ENCODE peak calls at places on chromosomes 3 and 15, in ten cellular contexts. C is CD4-positive, alpha-beta T cell; D is MM.1S; U is A549; H is CD8-positive, alpha-beta T cell; R is GM12878; Y is thoracic aorta; K is RWPE1; T is GM23338; Z is AG10803. I is an unnamed sample.

GRCh38 chr3:195240171-195240701 is 30.7 kb downstream of the XXYLT1 start:
- DNase-seq in Z (no peak), C (no peak), R (no peak), H (no peak), Y (peak; percentile 53), U (no peak), K (no peak), T (no peak), D (no peak), I (no peak)

GRCh38 chr3:189588061-189588817 is 43.0 kb upstream of the TP63 start:
- DNase-seq in T (no peak), K (peak; percentile 75), D (no peak), R (no peak), Z (peak; percentile 85), Y (no peak), C (no peak), U (peak; percentile 23), H (no peak), I (no peak)

GRCh38 chr3:25428003-25428861 is at the start of gene RARB:
- DNase-seq in D (peak; percentile 22), C (no peak), U (peak; percentile 95), T (peak; percentile 86), Z (peak; percentile 70), R (no peak), K (peak; percentile 27), H (no peak), Y (peak; percentile 21), I (peak; percentile 18)

GRCh38 chr15:31471731-31472430 is 145.2 kb downstream of the KLF13 start:
- DNase-seq in D (no peak), T (no peak), H (no peak), U (no peak), Z (peak; percentile 94), Y (no peak), C (no peak), R (no peak), K (no peak), I (no peak)

GRCh38 chr3:68479779-68480178 is 452.6 kb downstream of the TAFA4 start:
- DNase-seq in K (no peak), C (no peak), R (no peak), D (no peak), U (no peak), H (no peak), Y (no peak), Z (no peak), T (no peak), I (no peak)

GRCh38 chr15:71387825-71388224 is 272.6 kb downstream of the THSD4 start:
- DNase-seq in C (no peak), Y (no peak), H (no peak), K (no peak), Z (no peak), R (no peak), U (no peak), T (no peak), D (no peak), I (no peak)

GRCh38 chr3:79184226-79184625 is 583.6 kb downstream of the ROBO1 start:
- DNase-seq in Y (no peak), D (no peak), C (no peak), Z (no peak), U (no peak), K (no peak), R (no peak), H (no peak), T (no peak), I (no peak)

GRCh38 chr3:149016669-149017541 is 25.6 kb downstream of the GYG1 start:
- DNase-seq in Y (no peak), C (no peak), T (no peak), K (peak; percentile 41), Z (peak; percentile 94), R (no peak), D (no peak), H (no peak), U (no peak), I (no peak)

DNA sequence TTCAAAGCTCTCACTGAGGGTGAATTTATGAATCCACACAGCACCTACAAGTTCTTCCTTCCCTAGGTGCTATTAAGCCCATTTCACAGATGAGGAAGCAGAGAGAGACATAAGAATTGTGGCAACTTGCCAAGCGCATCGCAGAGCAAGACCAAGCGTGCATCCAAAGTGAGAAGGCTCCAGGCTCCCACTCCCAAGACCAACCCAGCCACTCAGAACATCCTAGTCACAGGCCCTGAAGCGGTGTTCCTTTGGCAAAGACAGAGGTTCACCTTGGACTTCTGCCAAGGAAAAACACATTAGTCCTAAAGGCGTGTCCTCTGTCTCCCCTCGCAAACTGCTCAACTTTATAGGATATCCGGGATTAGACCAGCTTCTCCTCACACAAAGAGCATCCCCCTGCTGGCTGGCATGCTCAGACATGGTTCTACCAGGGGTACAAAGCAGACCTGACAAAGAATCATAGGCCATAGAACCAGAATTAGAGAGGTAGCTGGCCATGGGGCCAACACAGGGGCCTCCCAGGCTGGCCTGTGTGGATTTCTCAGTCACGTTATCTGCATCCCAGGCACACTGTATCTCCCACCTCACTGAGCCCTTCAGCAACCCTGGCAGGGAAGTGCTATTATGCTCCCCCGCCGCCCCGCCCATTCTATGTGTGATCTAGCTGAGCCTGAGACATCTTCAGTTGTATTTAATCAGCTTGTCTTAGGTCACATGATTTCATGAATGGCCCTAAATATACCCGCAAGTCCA is 160.2 kb downstream of the FOXP1 start:
- DNase-seq in D (no peak), K (peak; percentile 86), T (no peak), U (peak; percentile 36), Z (no peak), H (no peak), R (no peak), Y (no peak), C (no peak), I (no peak)
- TF ChIP-seq CTCF in D (no peak), K (no peak), T (peak; percentile 29), U (no peak), Z (no peak), H (no peak), R (no peak), Y (no peak), C (no peak), I (no peak)

DNA sequence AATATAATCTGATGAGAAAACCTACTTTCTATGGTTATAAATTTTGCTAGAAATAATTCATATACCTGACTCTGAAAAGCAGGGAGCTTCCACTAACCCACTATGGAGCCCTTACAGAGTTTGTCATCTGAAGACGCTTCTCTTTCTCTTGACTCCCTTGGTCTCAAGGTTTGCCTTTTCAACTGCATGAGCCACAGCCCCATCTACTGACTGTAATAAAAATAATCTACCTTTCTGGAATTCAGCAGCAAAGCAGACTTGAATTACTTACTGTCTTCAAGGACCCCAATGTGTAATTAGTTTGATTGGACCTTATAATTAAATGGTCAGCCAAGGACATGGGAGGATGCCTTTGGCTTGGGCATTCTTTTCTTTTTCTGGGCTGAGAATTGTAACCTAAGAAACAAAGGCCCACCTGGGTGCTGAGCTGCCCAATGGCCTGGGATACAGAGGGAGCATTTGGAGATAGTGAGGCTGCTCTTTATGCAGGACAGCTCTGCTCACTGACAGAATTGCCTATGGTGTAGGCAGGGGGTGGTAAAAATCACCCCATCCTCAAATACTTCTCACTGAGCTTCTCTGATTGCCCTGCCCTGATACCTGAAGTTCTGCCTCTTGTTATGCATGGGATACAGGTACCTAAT is 178.6 kb upstream of the TRIM42 start:
- DNase-seq in R (no peak), T (peak; percentile 62), D (no peak), C (no peak), Z (peak; percentile 5), H (no peak), U (peak; percentile 13), Y (no peak), K (peak; percentile 11), I (no peak)
- TF ChIP-seq CTCF in R (peak; percentile 59), T (peak; percentile 60), D (no peak), C (no peak), Z (peak; percentile 37), H (no peak), U (peak; percentile 41), Y (no peak), K (no peak), I (no peak)

DNA sequence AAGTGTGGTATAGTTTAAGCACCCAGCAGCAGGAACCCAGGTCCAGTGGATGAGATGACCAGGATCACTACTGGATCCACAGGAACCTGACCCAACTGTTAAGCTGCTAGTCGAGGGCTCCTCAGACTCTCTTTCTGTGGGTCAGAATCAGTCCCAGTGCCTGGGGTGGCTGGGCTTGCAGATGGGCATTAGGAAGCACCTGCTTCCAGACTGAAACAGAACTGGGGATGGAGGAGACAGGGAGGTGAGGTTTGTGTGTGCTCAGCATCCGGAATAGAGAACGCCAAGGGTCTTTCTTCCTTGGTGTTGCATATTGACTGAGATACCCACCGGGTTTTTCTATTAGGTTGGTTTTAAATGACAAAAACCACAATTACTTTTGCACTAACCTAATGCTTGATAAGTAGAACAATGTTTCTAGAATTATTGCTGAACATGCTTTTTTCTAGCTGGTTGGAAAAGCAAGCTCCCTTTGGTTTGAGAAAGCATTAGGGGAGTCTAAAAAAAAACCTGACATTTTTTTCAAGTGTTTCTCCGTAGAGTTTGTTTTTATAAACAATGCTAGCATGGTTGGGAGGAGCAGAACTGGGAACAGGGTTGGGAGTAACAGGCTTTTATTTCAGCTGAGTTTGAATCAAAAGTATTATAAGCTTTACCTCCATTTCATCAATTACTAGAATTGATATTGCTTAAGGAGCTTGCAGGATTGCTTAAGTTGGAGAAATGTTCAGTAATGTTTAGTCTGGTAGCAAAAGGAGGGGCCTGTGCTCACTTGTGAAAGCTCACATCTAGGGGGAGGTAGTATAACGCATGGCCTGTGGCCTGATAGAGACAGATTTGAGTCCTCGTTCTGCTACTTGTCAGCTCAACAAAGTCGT is 913 bp downstream of the ST3GAL6 start:
- DNase-seq in R (no peak), Y (no peak), U (no peak), T (no peak), C (no peak), K (no peak), H (no peak), D (peak; percentile 78), Z (no peak), I (no peak)
- TF ChIP-seq CTCF in R (no peak), Y (no peak), U (no peak), T (no peak), C (no peak), K (no peak), H (no peak), D (peak; percentile 30), Z (no peak), I (no peak)

GRCh38 chr3:101128786-101129185 is 135.6 kb upstream of the ABI3BP start:
- DNase-seq in Y (no peak), Z (no peak), T (no peak), R (no peak), U (no peak), K (peak; percentile 48), C (no peak), D (no peak), H (no peak), I (no peak)

GRCh38 chr3:101134331-101134730 is 141.1 kb upstream of the ABI3BP start:
- DNase-seq in K (no peak), T (no peak), Z (no peak), H (no peak), U (no peak), C (no peak), Y (no peak), D (peak; percentile 44), R (no peak), I (no peak)

GRCh38 chr3:101127991-101128390 is 134.8 kb upstream of the ABI3BP start:
- DNase-seq in U (no peak), H (no peak), K (no peak), C (no peak), D (no peak), R (no peak), Z (no peak), Y (no peak), T (no peak), I (no peak)

GRCh38 chr3:101133638-101134037 is 140.4 kb upstream of the ABI3BP start:
- DNase-seq in T (no peak), U (no peak), C (no peak), K (no peak), Y (no peak), D (peak; percentile 86), Z (no peak), H (no peak), R (no peak), I (no peak)

DNA sequence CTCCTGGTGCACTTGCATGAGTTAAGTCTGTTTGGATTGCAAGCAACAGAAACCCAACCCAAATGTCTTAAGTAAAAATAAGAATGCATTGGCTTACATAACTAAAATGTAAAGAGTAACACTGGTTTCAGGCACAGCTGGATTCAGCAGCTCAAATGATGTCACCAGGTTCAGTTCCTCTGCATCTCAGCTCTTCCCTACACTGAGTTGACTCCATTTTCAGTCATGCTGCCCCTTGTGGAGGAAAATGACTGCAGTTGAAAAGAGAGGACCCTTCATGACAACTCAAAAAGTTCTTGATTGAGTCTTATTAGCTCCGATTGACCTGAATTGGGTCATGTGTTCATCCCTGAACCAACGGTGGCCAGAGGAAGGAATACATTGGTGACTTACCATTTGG is 138.5 kb upstream of the ABI3BP start:
- DNase-seq in T (peak; percentile 47), D (no peak), U (peak; percentile 4), R (no peak), K (no peak), Z (no peak), C (no peak), Y (no peak), H (no peak), I (no peak)
- TF ChIP-seq CTCF in T (peak; percentile 49), D (peak; percentile 27), U (no peak), R (no peak), K (no peak), Z (no peak), C (no peak), Y (no peak), H (no peak), I (no peak)

I was measured in GM20000.